ENCODE peak calls at places on chromosome 5, in six cellular contexts. O is IMR-90, Q is neuronal stem cell, N is H1, D is mesenchymal stem cell, S is trophoblast cell. I is an unnamed sample.
A peak's percentile ranks its signal among the peaks of the same experiment; 100 is the strongest.

GRCh38 chr5:178074266-178074952 is 38.9 kb upstream of the N4BP3 start:
- DNase-seq in O (no peak), Q (no peak), N (no peak), D (no peak), S (no peak), I (peak; percentile 55)

GRCh38 chr5:145830594-145830993 is 4.5 kb downstream of the PRELID2 start:
- DNase-seq in O (peak; percentile 81), Q (no peak), N (no peak), D (peak; percentile 19), S (no peak), I (no peak)

GRCh38 chr5:92703991-92704390 is 877.0 kb downstream of the NR2F1-AS1 start:
- DNase-seq in O (peak; percentile 8), Q (no peak), N (no peak), D (no peak), S (no peak), I (no peak)

GRCh38 chr5:127833999-127834953 is 131.1 kb downstream of the CCDC192 start:
- DNase-seq in O (no peak), Q (no peak), N (no peak), D (no peak), S (no peak), I (no peak)

GRCh38 chr5:1510151-1510561 is 13.6 kb downstream of the LPCAT1 start:
- DNase-seq in O (no peak), Q (no peak), N (no peak), D (no peak), S (no peak), I (no peak)

GRCh38 chr5:126370796-126371718 is 52.2 kb upstream of the GRAMD2B start:
- DNase-seq in O (peak; percentile 78), Q (no peak), N (no peak), D (no peak), S (no peak), I (no peak)

GRCh38 chr5:61167382-61167781 is 5.1 kb upstream of the SMIM15 start:
- DNase-seq in O (peak; percentile 65), Q (no peak), N (no peak), D (peak; percentile 39), S (no peak), I (peak; percentile 51)

GRCh38 chr5:91433861-91434260 is 50.7 kb upstream of the ARRDC3 start:
- DNase-seq in O (no peak), Q (no peak), N (no peak), D (no peak), S (no peak), I (no peak)

GRCh38 chr5:90689064-90689463 is 130.5 kb downstream of the ADGRV1 start:
- DNase-seq in O (no peak), Q (no peak), N (no peak), D (no peak), S (no peak), I (peak; percentile 42)

GRCh38 chr5:159878988-159879471 is 37.3 kb upstream of the ADRA1B start:
- DNase-seq in O (peak; percentile 85), Q (peak; percentile 67), N (peak; percentile 61), D (peak; percentile 94), S (peak; percentile 77), I (peak; percentile 95)

GRCh38 chr5:115342593-115343377 is 46.3 kb upstream of the CCDC112 start:
- DNase-seq in O (no peak), Q (no peak), N (no peak), D (no peak), S (no peak), I (no peak)

GRCh38 chr5:88785396-88786216 is 97.4 kb downstream of the MEF2C start:
- DNase-seq in O (peak; percentile 93), Q (no peak), N (no peak), D (peak; percentile 97), S (peak; percentile 80), I (peak; percentile 79)

GRCh38 chr5:121087560-121087959 is 623.5 kb downstream of the PRR16 start:
- DNase-seq in O (no peak), Q (no peak), N (no peak), D (no peak), S (no peak), I (no peak)

GRCh38 chr5:133993152-133993548 is 11.6 kb downstream of the VDAC1 start:
- DNase-seq in O (peak; percentile 82), Q (no peak), N (no peak), D (no peak), S (no peak), I (no peak)

GRCh38 chr5:169197343-169197742 is 103.6 kb downstream of the SLIT3 start:
- DNase-seq in O (no peak), Q (no peak), N (no peak), D (no peak), S (peak; percentile 9), I (no peak)

GRCh38 chr5:43729846-43730478 is 127.0 kb downstream of the NNT start:
- DNase-seq in O (peak; percentile 51), Q (peak; percentile 4), N (no peak), D (peak; percentile 29), S (peak; percentile 55), I (peak; percentile 37)

GRCh38 chr5:103393131-103393754 is 134.7 kb downstream of the MACIR start:
- DNase-seq in O (no peak), Q (peak; percentile 14), N (no peak), D (peak; percentile 55), S (no peak), I (peak; percentile 85)

GRCh38 chr5:67771221-67771620 is 444.3 kb upstream of the PIK3R1 start:
- DNase-seq in O (no peak), Q (no peak), N (no peak), D (no peak), S (no peak), I (no peak)

DNA sequence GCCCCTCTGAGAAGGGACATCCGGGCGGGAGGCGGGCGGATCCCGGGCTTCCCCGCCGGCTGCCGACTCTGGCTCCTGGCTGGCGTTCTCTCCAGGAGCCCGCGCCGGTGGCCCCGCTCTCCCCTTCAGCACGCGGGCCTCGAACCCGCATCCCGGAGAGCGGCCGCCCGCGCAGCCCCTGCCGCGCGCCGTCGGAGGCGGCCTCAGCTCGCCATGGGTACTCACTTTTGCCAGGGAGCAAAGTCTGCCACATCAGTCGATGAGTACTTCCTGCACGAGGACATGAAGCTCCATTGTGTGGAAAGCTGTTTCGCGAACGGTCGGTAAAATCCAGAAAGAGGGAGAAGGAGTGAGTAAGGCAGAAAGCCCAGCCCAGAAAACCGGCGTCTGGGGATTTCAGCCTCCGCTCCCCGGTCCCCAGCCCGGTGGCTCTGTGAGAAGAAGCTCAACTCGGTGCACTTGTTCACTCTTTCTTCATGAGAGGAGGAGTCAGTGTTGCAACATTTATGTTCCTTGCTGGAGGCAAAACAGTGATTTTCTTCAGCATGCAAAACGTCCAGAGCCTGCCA is at the start of gene PRLR:
- DNase-seq in O (peak; percentile 8), Q (no peak), N (peak; percentile 61), D (peak; percentile 40), S (peak; percentile 85), I (peak; percentile 70)
- H3K18ac ChIP-seq in O (no peak within 1 kb of the TSS), Q (peak within 1 kb of the TSS; percentile 69), N (peak within 1 kb of the TSS; percentile 48), D (no peak within 1 kb of the TSS), S (peak within 1 kb of the TSS; percentile 77), I (peak within 1 kb of the TSS; percentile 53)

GRCh38 chr5:143533978-143534763 is 130.7 kb upstream of the NR3C1 start:
- DNase-seq in O (no peak), Q (no peak), N (no peak), D (no peak), S (no peak), I (no peak)

GRCh38 chr5:143536364-143536763 is 132.9 kb upstream of the NR3C1 start:
- DNase-seq in O (peak; percentile 99), Q (no peak), N (no peak), D (peak; percentile 89), S (peak; percentile 90), I (peak; percentile 68)

GRCh38 chr5:143539742-143540141 is 136.3 kb upstream of the NR3C1 start:
- DNase-seq in O (no peak), Q (no peak), N (no peak), D (no peak), S (no peak), I (no peak)

GRCh38 chr5:143534764-143535159 is 131.3 kb upstream of the NR3C1 start:
- DNase-seq in O (no peak), Q (no peak), N (no peak), D (no peak), S (no peak), I (no peak)

DNA sequence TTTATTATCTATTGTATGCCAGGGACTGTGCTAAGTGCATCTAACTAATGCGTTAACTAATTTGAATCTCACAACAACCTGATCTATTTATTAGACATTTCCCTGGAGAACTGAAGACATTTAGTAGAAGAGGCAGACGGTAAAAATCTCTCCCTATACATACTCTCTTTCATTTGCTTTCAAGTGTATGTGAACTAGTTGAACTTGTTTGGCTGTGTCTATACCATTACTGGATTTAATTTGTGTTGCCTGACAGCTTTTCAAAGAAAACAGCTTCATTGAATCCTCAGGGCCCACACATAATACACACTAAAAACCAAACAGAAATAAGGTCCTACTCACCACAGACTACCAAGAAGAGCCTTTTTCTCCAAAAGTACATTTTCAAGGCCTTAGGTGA is 133.6 kb upstream of the NR3C1 start:
- DNase-seq in O (no peak), Q (no peak), N (no peak), D (no peak), S (peak; percentile 53), I (no peak)
- H3K27ac ChIP-seq in O (peak overlapping the region; percentile 69), Q (no peak overlapping the region), N (no peak overlapping the region), D (no peak overlapping the region), S (no peak overlapping the region), I (no peak overlapping the region)

GRCh38 chr5:143133721-143134120 is 269.8 kb downstream of the NR3C1 start:
- DNase-seq in O (no peak), Q (peak; percentile 9), N (no peak), D (no peak), S (no peak), I (no peak)
- H3K4me3 ChIP-seq in O (no peak overlapping the region), Q (no peak overlapping the region), N (no peak overlapping the region), D (no peak overlapping the region), S (no peak overlapping the region), I (no peak overlapping the region)

GRCh38 chr5:97764700-97765099 is 581.7 kb upstream of the RIOK2 start:
- DNase-seq in O (peak; percentile 94), Q (no peak), N (no peak), D (peak; percentile 26), S (peak; percentile 22), I (no peak)
- H3K18ac ChIP-seq in O (no peak overlapping the region), Q (no peak overlapping the region), N (no peak overlapping the region), D (no peak overlapping the region), S (no peak overlapping the region), I (no peak overlapping the region)

GRCh38 chr5:124659798-124660197 is 86.6 kb downstream of the ZNF608 start:
- DNase-seq in O (no peak), Q (no peak), N (no peak), D (no peak), S (peak; percentile 28), I (no peak)
- H3K27ac ChIP-seq in O (no peak overlapping the region), Q (no peak overlapping the region), N (peak overlapping the region; percentile 9), D (peak overlapping the region; percentile 91), S (peak overlapping the region; percentile 94), I (peak overlapping the region; percentile 39)

GRCh38 chr5:171102877-171103610 is 206.0 kb upstream of the TLX3 start:
- DNase-seq in O (peak; percentile 10), Q (no peak), N (peak; percentile 45), D (peak; percentile 15), S (no peak), I (peak; percentile 77)
- H3K4me3 ChIP-seq in O (no peak overlapping the region), Q (no peak overlapping the region), N (no peak overlapping the region), D (no peak overlapping the region), S (no peak overlapping the region), I (no peak overlapping the region)

I was measured in mesendoderm.